ENCODE peak calls at places on chromosomes 13 and 19, in nine cellular contexts. One of them, this sample, is unnamed.
A peak's percentile ranks its signal among the peaks of the same experiment; 100 is the strongest.

GRCh38 chr13:66635526-66635925 is 594.6 kb downstream of the PCDH9 start:
- DNase-seq in thoracic aorta: no peak
- DNase-seq in ascending aorta: no peak
- DNase-seq in lower lobe of right lung: no peak
- DNase-seq in mucosa of descending colon: no peak
- DNase-seq in tibial artery: no peak
- DNase-seq in left ventricle myocardium inferior: no peak
- DNase-seq in uterus: no peak
- DNase-seq in spleen: no peak
- DNase-seq in this sample: no peak

GRCh38 chr13:41457589-41458186 is 338 bp downstream of the RGCC start:
- DNase-seq in thoracic aorta: no peak
- DNase-seq in ascending aorta: no peak
- DNase-seq in spleen: peak; percentile 86
- DNase-seq in left ventricle myocardium inferior: peak; percentile 25
- DNase-seq in mucosa of descending colon: peak; percentile 50
- DNase-seq in uterus: no peak
- DNase-seq in lower lobe of right lung: peak; percentile 62
- DNase-seq in tibial artery: no peak
- DNase-seq in this sample: no peak

GRCh38 chr13:66329988-66330429 is 900.1 kb downstream of the PCDH9 start:
- DNase-seq in left ventricle myocardium inferior: no peak
- DNase-seq in uterus: no peak
- DNase-seq in lower lobe of right lung: no peak
- DNase-seq in spleen: no peak
- DNase-seq in mucosa of descending colon: no peak
- DNase-seq in tibial artery: no peak
- DNase-seq in thoracic aorta: no peak
- DNase-seq in ascending aorta: no peak
- DNase-seq in this sample: no peak

GRCh38 chr19:4877753-4878490 is 10.5 kb upstream of the PLIN3 start:
- DNase-seq in left ventricle myocardium inferior: peak; percentile 60
- DNase-seq in lower lobe of right lung: no peak
- DNase-seq in spleen: peak; percentile 75
- DNase-seq in tibial artery: peak; percentile 88
- DNase-seq in mucosa of descending colon: no peak
- DNase-seq in ascending aorta: no peak
- DNase-seq in uterus: no peak
- DNase-seq in thoracic aorta: peak; percentile 21
- DNase-seq in this sample: no peak

GRCh38 chr13:47310376-47310775 is 413.5 kb upstream of the HTR2A start:
- DNase-seq in left ventricle myocardium inferior: no peak
- DNase-seq in uterus: no peak
- DNase-seq in mucosa of descending colon: no peak
- DNase-seq in thoracic aorta: no peak
- DNase-seq in spleen: no peak
- DNase-seq in tibial artery: no peak
- DNase-seq in lower lobe of right lung: no peak
- DNase-seq in ascending aorta: no peak
- DNase-seq in this sample: no peak

GRCh38 chr19:1873524-1874473 is 10.4 kb upstream of the KLF16 start:
- DNase-seq in tibial artery: peak; percentile 68
- DNase-seq in uterus: no peak
- DNase-seq in ascending aorta: no peak
- DNase-seq in lower lobe of right lung: no peak
- DNase-seq in left ventricle myocardium inferior: peak; percentile 67
- DNase-seq in mucosa of descending colon: peak; percentile 53
- DNase-seq in thoracic aorta: no peak
- DNase-seq in spleen: peak; percentile 80
- DNase-seq in this sample: no peak

GRCh38 chr13:37306778-37307544 is 201.5 kb upstream of the CSNK1A1L start:
- DNase-seq in thoracic aorta: no peak
- DNase-seq in ascending aorta: no peak
- DNase-seq in uterus: no peak
- DNase-seq in left ventricle myocardium inferior: no peak
- DNase-seq in spleen: no peak
- DNase-seq in mucosa of descending colon: no peak
- DNase-seq in tibial artery: no peak
- DNase-seq in lower lobe of right lung: no peak
- DNase-seq in this sample: no peak

GRCh38 chr19:19064811-19065745 is 1.3 kb downstream of the SLC25A42 start:
- DNase-seq in lower lobe of right lung: no peak
- DNase-seq in thoracic aorta: no peak
- DNase-seq in mucosa of descending colon: peak; percentile 49
- DNase-seq in uterus: no peak
- DNase-seq in spleen: peak; percentile 87
- DNase-seq in left ventricle myocardium inferior: no peak
- DNase-seq in tibial artery: no peak
- DNase-seq in ascending aorta: no peak
- DNase-seq in this sample: no peak

DNA sequence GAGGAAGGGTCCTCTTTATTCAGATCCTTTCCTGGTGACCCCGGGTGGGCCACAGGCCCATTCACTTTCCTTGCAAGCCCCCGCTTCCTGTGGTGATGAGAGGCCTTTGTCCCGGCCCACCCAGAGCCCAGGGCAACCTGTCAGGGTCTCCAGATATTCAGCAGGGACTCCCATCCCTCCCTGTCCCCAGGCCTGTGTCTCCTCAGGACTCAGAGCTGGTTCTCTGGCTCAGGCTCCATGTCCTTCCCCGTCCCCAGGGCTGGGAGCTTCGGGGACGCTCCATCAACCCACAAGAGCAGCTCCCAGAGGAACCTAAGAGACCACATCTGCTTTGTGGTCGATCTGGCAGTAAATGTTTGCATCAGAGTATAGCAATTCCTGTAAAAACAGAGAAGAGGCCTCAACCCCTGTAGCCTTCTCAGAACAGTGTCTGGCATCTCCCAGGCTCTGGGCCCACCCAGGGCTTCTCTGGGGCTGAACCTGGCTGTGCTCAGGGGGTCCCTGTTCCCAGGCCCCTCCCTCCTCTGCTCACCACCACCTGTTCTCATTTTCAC is 7.8 kb downstream of the CEACAM4 start:
- DNase-seq in left ventricle myocardium inferior: no peak
- DNase-seq in tibial artery: no peak
- DNase-seq in spleen: no peak
- DNase-seq in lower lobe of right lung: no peak
- DNase-seq in ascending aorta: no peak
- DNase-seq in thoracic aorta: no peak
- DNase-seq in mucosa of descending colon: no peak
- DNase-seq in uterus: no peak
- DNase-seq in this sample: no peak
- TF ChIP-seq CTCF in left ventricle myocardium inferior: no peak
- TF ChIP-seq CTCF in tibial artery: no peak
- TF ChIP-seq CTCF in spleen: no peak
- TF ChIP-seq CTCF in lower lobe of right lung: no peak
- TF ChIP-seq CTCF in ascending aorta: no peak
- TF ChIP-seq CTCF in thoracic aorta: no peak
- TF ChIP-seq CTCF in mucosa of descending colon: no peak
- TF ChIP-seq CTCF in uterus: no peak
- TF ChIP-seq CTCF in this sample: no peak

GRCh38 chr19:21569497-21569870 is 64.1 kb downstream of the ZNF429 start:
- DNase-seq in uterus: no peak
- DNase-seq in thoracic aorta: no peak
- DNase-seq in tibial artery: no peak
- DNase-seq in left ventricle myocardium inferior: peak; percentile 54
- DNase-seq in ascending aorta: no peak
- DNase-seq in lower lobe of right lung: peak; percentile 80
- DNase-seq in mucosa of descending colon: peak; percentile 80
- DNase-seq in spleen: no peak
- DNase-seq in this sample: no peak

GRCh38 chr19:21566073-21566472 is 60.7 kb downstream of the ZNF429 start:
- DNase-seq in tibial artery: no peak
- DNase-seq in left ventricle myocardium inferior: no peak
- DNase-seq in spleen: no peak
- DNase-seq in uterus: no peak
- DNase-seq in lower lobe of right lung: no peak
- DNase-seq in ascending aorta: no peak
- DNase-seq in thoracic aorta: no peak
- DNase-seq in mucosa of descending colon: no peak
- DNase-seq in this sample: no peak

GRCh38 chr19:21574607-21575006 is 69.2 kb downstream of the ZNF429 start:
- DNase-seq in tibial artery: no peak
- DNase-seq in left ventricle myocardium inferior: no peak
- DNase-seq in uterus: no peak
- DNase-seq in thoracic aorta: no peak
- DNase-seq in ascending aorta: no peak
- DNase-seq in mucosa of descending colon: no peak
- DNase-seq in lower lobe of right lung: no peak
- DNase-seq in spleen: no peak
- DNase-seq in this sample: no peak

GRCh38 chr19:21571316-21571715 is 65.9 kb downstream of the ZNF429 start:
- DNase-seq in tibial artery: no peak
- DNase-seq in ascending aorta: no peak
- DNase-seq in thoracic aorta: no peak
- DNase-seq in lower lobe of right lung: no peak
- DNase-seq in mucosa of descending colon: no peak
- DNase-seq in left ventricle myocardium inferior: no peak
- DNase-seq in spleen: no peak
- DNase-seq in uterus: no peak
- DNase-seq in this sample: no peak

DNA sequence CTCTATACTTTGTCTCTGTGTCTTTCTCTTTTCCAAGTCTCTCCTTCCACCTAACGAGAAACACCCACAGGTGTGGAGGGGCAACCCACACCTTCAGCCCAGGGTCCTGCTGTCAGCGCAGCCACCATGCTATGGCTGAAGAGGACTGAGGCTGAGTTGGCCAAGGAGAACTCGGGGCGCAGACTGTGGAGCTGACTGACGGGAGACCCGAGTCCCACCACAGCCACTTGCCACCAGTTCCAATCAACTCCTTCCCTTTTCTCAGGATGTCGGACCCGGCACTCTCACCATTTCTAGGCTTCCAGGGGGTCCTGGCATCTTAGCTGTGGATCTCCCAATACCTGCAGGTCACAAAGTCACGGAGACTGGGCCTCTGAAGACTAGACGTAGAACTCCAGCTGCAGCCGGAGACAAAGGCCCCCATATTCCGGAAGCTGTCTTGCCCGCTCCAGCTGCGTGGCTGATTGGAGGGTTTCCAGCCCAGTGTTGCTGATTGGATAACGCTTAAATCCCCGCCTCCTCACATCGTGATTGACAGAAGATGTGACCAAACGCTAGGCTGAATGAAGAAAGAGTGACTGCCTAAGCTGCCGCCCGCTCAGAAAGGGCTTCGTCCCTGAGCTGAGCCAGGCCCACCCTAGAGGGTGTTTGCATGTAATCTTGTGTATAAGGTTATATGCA is 63.6 kb downstream of the ZNF429 start:
- DNase-seq in lower lobe of right lung: peak; percentile 82
- DNase-seq in tibial artery: peak; percentile 94
- DNase-seq in uterus: peak; percentile 93
- DNase-seq in left ventricle myocardium inferior: peak; percentile 87
- DNase-seq in spleen: no peak
- DNase-seq in thoracic aorta: peak; percentile 39
- DNase-seq in ascending aorta: peak; percentile 68
- DNase-seq in mucosa of descending colon: peak; percentile 88
- DNase-seq in this sample: no peak
- H3K4me3 ChIP-seq in lower lobe of right lung: peak overlapping the region; percentile 56
- H3K4me3 ChIP-seq in tibial artery: peak overlapping the region; percentile 51
- H3K4me3 ChIP-seq in uterus: peak overlapping the region; percentile 29
- H3K4me3 ChIP-seq in left ventricle myocardium inferior: peak overlapping the region; percentile 68
- H3K4me3 ChIP-seq in spleen: peak overlapping the region; percentile 67
- H3K4me3 ChIP-seq in thoracic aorta: peak overlapping the region; percentile 74
- H3K4me3 ChIP-seq in ascending aorta: peak overlapping the region; percentile 76
- H3K4me3 ChIP-seq in mucosa of descending colon: peak overlapping the region; percentile 41
- H3K4me3 ChIP-seq in this sample: no peak overlapping the region

GRCh38 chr19:27865927-27866777 is 1346.8 kb downstream of the UQCRFS1 start:
- DNase-seq in ascending aorta: no peak
- DNase-seq in tibial artery: no peak
- DNase-seq in left ventricle myocardium inferior: no peak
- DNase-seq in lower lobe of right lung: no peak
- DNase-seq in spleen: no peak
- DNase-seq in thoracic aorta: no peak
- DNase-seq in uterus: no peak
- DNase-seq in mucosa of descending colon: no peak
- DNase-seq in this sample: no peak

GRCh38 chr19:27870293-27870692 is 1342.7 kb downstream of the UQCRFS1 start:
- DNase-seq in lower lobe of right lung: no peak
- DNase-seq in left ventricle myocardium inferior: no peak
- DNase-seq in mucosa of descending colon: no peak
- DNase-seq in uterus: no peak
- DNase-seq in thoracic aorta: no peak
- DNase-seq in spleen: no peak
- DNase-seq in tibial artery: no peak
- DNase-seq in ascending aorta: no peak
- DNase-seq in this sample: no peak

GRCh38 chr19:27872370-27872769 is 1340.6 kb downstream of the UQCRFS1 start:
- DNase-seq in uterus: no peak
- DNase-seq in spleen: no peak
- DNase-seq in tibial artery: no peak
- DNase-seq in mucosa of descending colon: no peak
- DNase-seq in thoracic aorta: no peak
- DNase-seq in ascending aorta: no peak
- DNase-seq in lower lobe of right lung: no peak
- DNase-seq in left ventricle myocardium inferior: no peak
- DNase-seq in this sample: no peak

DNA sequence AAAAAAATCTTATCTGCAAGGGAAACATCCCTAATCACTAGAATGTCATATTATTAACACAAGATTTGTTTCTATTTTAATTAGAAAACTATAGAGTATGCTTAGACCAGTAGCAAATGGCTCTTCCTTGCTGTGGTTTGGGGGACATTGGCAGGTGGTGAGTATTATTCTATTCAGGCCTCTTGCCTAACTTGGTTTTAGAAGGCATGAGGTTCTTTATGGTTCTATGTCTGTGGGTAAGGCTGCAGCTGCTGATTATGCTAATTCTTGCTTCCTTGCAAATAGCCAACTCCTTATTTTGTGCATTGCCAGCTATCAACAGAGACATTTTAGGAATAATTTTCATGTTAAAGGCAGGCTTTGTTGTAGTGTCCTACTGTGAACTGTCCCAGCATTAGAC is 1345.0 kb downstream of the UQCRFS1 start:
- DNase-seq in uterus: no peak
- DNase-seq in ascending aorta: no peak
- DNase-seq in mucosa of descending colon: no peak
- DNase-seq in lower lobe of right lung: no peak
- DNase-seq in spleen: no peak
- DNase-seq in left ventricle myocardium inferior: no peak
- DNase-seq in thoracic aorta: no peak
- DNase-seq in tibial artery: no peak
- DNase-seq in this sample: no peak
- TF ChIP-seq CTCF in uterus: no peak
- TF ChIP-seq CTCF in ascending aorta: no peak
- TF ChIP-seq CTCF in mucosa of descending colon: no peak
- TF ChIP-seq CTCF in lower lobe of right lung: no peak
- TF ChIP-seq CTCF in spleen: no peak
- TF ChIP-seq CTCF in left ventricle myocardium inferior: no peak
- TF ChIP-seq CTCF in thoracic aorta: no peak
- TF ChIP-seq CTCF in tibial artery: no peak
- TF ChIP-seq CTCF in this sample: no peak

GRCh38 chr19:13026478-13026999 is 31.3 kb downstream of the NFIX start:
- DNase-seq in ascending aorta: no peak
- DNase-seq in uterus: no peak
- DNase-seq in spleen: no peak
- DNase-seq in left ventricle myocardium inferior: no peak
- DNase-seq in lower lobe of right lung: no peak
- DNase-seq in tibial artery: peak; percentile 71
- DNase-seq in thoracic aorta: no peak
- DNase-seq in mucosa of descending colon: no peak
- DNase-seq in this sample: no peak

GRCh38 chr19:13025819-13026477 is 30.7 kb downstream of the NFIX start:
- DNase-seq in spleen: no peak
- DNase-seq in thoracic aorta: no peak
- DNase-seq in mucosa of descending colon: no peak
- DNase-seq in left ventricle myocardium inferior: no peak
- DNase-seq in ascending aorta: no peak
- DNase-seq in lower lobe of right lung: no peak
- DNase-seq in uterus: no peak
- DNase-seq in tibial artery: peak; percentile 65
- DNase-seq in this sample: no peak

GRCh38 chr19:13028027-13028426 is 32.8 kb downstream of the NFIX start:
- DNase-seq in ascending aorta: no peak
- DNase-seq in mucosa of descending colon: no peak
- DNase-seq in tibial artery: no peak
- DNase-seq in spleen: no peak
- DNase-seq in lower lobe of right lung: peak; percentile 22
- DNase-seq in uterus: no peak
- DNase-seq in left ventricle myocardium inferior: no peak
- DNase-seq in thoracic aorta: no peak
- DNase-seq in this sample: no peak

GRCh38 chr19:13027557-13027956 is 32.3 kb downstream of the NFIX start:
- DNase-seq in left ventricle myocardium inferior: no peak
- DNase-seq in ascending aorta: no peak
- DNase-seq in thoracic aorta: no peak
- DNase-seq in spleen: no peak
- DNase-seq in tibial artery: no peak
- DNase-seq in mucosa of descending colon: no peak
- DNase-seq in lower lobe of right lung: no peak
- DNase-seq in uterus: no peak
- DNase-seq in this sample: no peak

DNA sequence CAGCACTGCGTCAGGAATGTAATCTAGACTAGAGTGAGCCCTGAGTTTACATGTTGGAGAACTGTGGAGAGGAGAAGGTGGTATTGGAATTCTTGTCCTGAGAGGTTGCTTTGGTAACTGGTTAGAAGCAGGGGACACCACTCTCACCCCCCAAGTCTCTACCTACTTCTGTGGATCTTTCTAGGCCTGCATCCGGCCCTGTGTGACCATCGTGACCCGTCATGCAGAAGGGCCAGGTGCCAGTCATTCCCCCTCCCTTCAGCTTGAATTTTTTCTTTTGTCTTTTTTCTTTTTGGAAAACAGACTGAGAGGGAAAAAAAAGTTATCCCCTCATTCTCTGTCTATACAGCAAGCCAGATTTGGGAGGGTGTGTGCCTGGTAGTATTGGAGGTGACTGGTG is 31.8 kb downstream of the NFIX start:
- DNase-seq in left ventricle myocardium inferior: no peak
- DNase-seq in ascending aorta: no peak
- DNase-seq in tibial artery: no peak
- DNase-seq in thoracic aorta: no peak
- DNase-seq in uterus: no peak
- DNase-seq in lower lobe of right lung: no peak
- DNase-seq in mucosa of descending colon: no peak
- DNase-seq in spleen: no peak
- DNase-seq in this sample: no peak
- H3K4me3 ChIP-seq in left ventricle myocardium inferior: peak overlapping the region; percentile 66
- H3K4me3 ChIP-seq in ascending aorta: peak overlapping the region; percentile 67
- H3K4me3 ChIP-seq in tibial artery: peak overlapping the region; percentile 51
- H3K4me3 ChIP-seq in thoracic aorta: peak overlapping the region; percentile 75
- H3K4me3 ChIP-seq in uterus: peak overlapping the region; percentile 40
- H3K4me3 ChIP-seq in lower lobe of right lung: peak overlapping the region; percentile 55
- H3K4me3 ChIP-seq in mucosa of descending colon: no peak overlapping the region
- H3K4me3 ChIP-seq in spleen: no peak overlapping the region
- H3K4me3 ChIP-seq in this sample: peak overlapping the region; percentile 53

This sample was measured in Panc1.